ENCODE peak calls at places on chromosomes 11 and 22, in four cellular contexts. Y is body of pancreas, I is endothelial cell of umbilical vein, J is IMR-90. S is an unnamed sample.

GRCh38 chr11:83724704-83725114 is 438.5 kb upstream of the CCDC90B start:
- DNase-seq in J (no peak), Y (peak; percentile 69), I (no peak), S (no peak)

GRCh38 chr11:27910186-27910941 is 197.6 kb downstream of the KIF18A start:
- DNase-seq in I (peak; percentile 29), Y (no peak), J (peak; percentile 84), S (peak; percentile 77)

GRCh38 chr11:93288079-93288478 is 42.5 kb upstream of the DEUP1 start:
- DNase-seq in I (no peak), J (no peak), Y (no peak), S (no peak)

GRCh38 chr11:77377734-77378133 is 76.2 kb upstream of the GDPD4 start:
- DNase-seq in I (peak; percentile 83), Y (no peak), J (peak; percentile 10), S (no peak)

GRCh38 chr11:74142624-74143023 is 28.2 kb downstream of the C2CD3 start:
- DNase-seq in I (no peak), Y (no peak), J (peak; percentile 70), S (no peak)

GRCh38 chr11:120182357-120182756 is 28.5 kb upstream of the OAF start:
- DNase-seq in J (no peak), Y (peak; percentile 7), I (no peak), S (no peak)

GRCh38 chr11:70901951-70902521 is 350.3 kb downstream of the SHANK2 start:
- DNase-seq in Y (no peak), J (peak; percentile 7), I (no peak), S (no peak)

GRCh38 chr11:41522899-41523672 is 63.6 kb upstream of the LRRC4C start:
- DNase-seq in I (no peak), Y (no peak), J (no peak), S (no peak)

GRCh38 chr11:59644528-59644927 is 24.3 kb downstream of the PATL1 start:
- DNase-seq in I (no peak), J (no peak), Y (no peak), S (no peak)

GRCh38 chr22:27663031-27663367 is 138.6 kb downstream of the MN1 start:
- DNase-seq in I (no peak), Y (no peak), J (no peak), S (no peak)
- H3K27ac ChIP-seq in I (no peak overlapping the region), Y (peak overlapping the region; percentile 62), J (no peak overlapping the region), S (peak overlapping the region; percentile 56)

GRCh38 chr11:102268083-102268984 is 49.0 kb upstream of the BIRC3 start:
- DNase-seq in Y (peak; percentile 95), J (peak; percentile 55), I (peak; percentile 51), S (peak; percentile 95)
- H3K4me1 ChIP-seq in Y (peaks cover 20% of the 10 kb centered on the region), J (peaks cover 8% of the 10 kb centered on the region), I (peaks cover 6% of the 10 kb centered on the region), S (peaks cover 33% of the 10 kb centered on the region)

DNA sequence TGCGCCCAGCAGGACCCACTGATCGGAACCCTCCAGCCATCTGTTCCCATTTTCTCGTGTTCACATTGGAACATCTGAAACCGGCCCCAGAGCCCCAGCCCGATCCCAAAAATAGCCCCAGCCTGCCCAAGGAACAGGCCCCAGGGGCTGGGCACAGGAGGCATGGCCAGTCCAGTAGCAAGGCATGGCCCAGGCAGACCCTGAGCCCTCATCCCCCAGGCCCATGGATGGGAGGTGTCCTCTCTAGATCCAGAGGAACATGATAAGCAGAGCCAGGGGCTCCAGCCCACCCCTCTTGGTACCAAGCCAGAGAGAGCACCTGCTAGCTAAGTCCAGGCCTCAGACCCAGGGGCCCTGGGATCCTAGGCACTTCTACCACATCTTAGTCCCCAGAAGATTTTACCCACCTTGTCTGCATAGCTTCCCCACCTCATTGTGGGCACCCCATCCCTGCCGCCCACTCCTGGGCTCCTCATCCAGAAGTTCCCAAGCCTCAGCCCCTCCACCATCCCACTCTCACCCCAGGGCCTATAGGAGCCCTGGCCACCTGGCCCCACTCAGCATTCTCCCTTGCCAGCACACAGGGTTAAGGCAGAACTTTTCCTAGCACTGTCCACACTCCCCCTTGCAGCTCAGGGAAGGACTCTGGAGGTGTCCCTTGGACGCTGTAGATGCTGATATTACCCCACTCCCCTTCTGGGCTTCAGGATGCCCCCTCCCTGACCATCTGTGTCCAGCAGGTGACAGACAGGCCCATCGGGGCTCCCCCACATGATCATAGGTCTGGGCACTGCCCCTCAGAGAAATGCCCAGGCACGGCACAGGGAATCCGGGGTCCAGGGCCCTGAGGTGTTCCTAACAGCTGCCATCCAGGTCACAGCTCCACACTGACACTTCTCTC is 9.5 kb downstream of the BCL9L start:
- DNase-seq in J (no peak), I (no peak), Y (no peak), S (no peak)
- H3K4me3 ChIP-seq in J (no peak overlapping the region), I (no peak overlapping the region), Y (no peak overlapping the region), S (no peak overlapping the region)

DNA sequence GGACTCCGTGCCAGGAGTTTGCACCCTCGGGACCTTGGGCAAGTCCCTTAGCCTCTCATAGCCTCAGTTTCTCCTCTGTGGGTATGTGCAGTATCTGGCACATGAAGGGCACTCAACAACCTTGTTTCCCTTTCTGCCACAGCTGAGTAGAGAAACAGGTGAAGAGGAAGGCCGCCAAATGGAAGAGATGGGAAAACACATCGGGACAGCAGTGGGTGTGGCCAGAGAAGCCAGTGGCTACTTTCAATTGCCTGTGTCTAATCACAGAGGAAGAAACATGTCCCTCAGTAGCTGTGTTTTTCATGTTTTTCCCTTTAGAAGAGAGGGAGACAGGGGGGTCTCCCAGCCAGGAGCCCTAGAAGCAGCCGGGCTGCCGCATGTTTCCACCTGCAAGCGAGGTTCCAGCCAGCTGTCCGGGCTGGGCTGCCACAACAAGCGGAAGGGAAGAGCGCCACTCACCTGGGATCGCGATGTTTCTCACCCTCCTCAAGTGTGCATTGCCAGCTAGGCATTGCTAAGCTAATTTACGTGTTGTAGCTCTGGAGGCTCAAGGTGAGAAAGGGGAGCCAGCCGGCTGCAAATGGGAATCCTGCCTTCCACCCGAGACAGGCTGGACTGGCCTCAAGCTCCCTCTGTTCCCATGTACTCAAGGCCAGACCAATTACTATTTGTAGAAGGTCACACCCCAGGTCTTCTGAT is 16.7 kb downstream of the ASPHD2 start:
- DNase-seq in I (no peak), Y (no peak), J (no peak), S (no peak)
- H3K27ac ChIP-seq in I (no peak overlapping the region), Y (no peak overlapping the region), J (no peak overlapping the region), S (no peak overlapping the region)